ENCODE peak calls at places on chromosomes 7 and 10, in four cellular contexts. G is A549, X is NCI-H1417 treated with DMSO at 0.1 percent for 48 hours, F is non-pigmented ciliary epithelial cell. V is an unnamed sample.

GRCh38 chr10:11865561-11865960 is 42.4 kb downstream of the PROSER2 start:
- DNase-seq in G (no peak), X (no peak), F (no peak), V (no peak)

GRCh38 chr10:21315321-21316220 is 209.9 kb downstream of the SKIDA1 start:
- DNase-seq in G (peak; percentile 93), X (no peak), F (peak; percentile 70), V (no peak)

GRCh38 chr7:105581066-105581811 is at the start of gene EFCAB10:
- DNase-seq in G (peak; percentile 88), X (peak; percentile 58), F (no peak), V (peak; percentile 60)

GRCh38 chr7:43553999-43554398 is 28.9 kb upstream of the STK17A start:
- DNase-seq in G (no peak), X (no peak), F (no peak), V (no peak)

GRCh38 chr7:46076527-46076926 is 155.5 kb upstream of the IGFBP3 start:
- DNase-seq in G (no peak), X (no peak), F (no peak), V (no peak)

GRCh38 chr7:26709210-26709990 is 155.0 kb downstream of the SKAP2 start:
- DNase-seq in G (no peak), X (no peak), F (no peak), V (no peak)

GRCh38 chr10:90589825-90590224 is 268.0 kb downstream of the HTR7 start:
- DNase-seq in G (no peak), X (no peak), F (no peak), V (no peak)

GRCh38 chr7:78020131-78020873 is 221.7 kb downstream of the PHTF2 start:
- DNase-seq in G (peak; percentile 79), X (no peak), F (peak; percentile 62), V (peak; percentile 63)

GRCh38 chr10:102132193-102132562 is 662 bp upstream of the PPRC1 start:
- DNase-seq in G (no peak), X (no peak), F (no peak), V (no peak)

GRCh38 chr10:47241946-47242900 is 57.8 kb upstream of the GDF10 start:
- DNase-seq in G (no peak), X (no peak), F (no peak), V (peak; percentile 2)

GRCh38 chr10:86535057-86535882 is 13.7 kb upstream of the WAPL start:
- DNase-seq in G (peak; percentile 77), X (no peak), F (no peak), V (peak; percentile 90)

GRCh38 chr7:45421096-45421495 is 153.1 kb upstream of the ADCY1 start:
- DNase-seq in G (no peak), X (no peak), F (peak; percentile 15), V (no peak)

GRCh38 chr10:44956717-44957706 is 2.6 kb upstream of the RASSF4 start:
- DNase-seq in G (no peak), X (no peak), F (no peak), V (no peak)

GRCh38 chr7:28301148-28301641 is 111.1 kb upstream of the CREB5 start:
- DNase-seq in G (no peak), X (no peak), F (no peak), V (no peak)

GRCh38 chr7:51658684-51659083 is 342.1 kb upstream of the COBL start:
- DNase-seq in G (no peak), X (no peak), F (no peak), V (no peak)

GRCh38 chr10:5650664-5651063 is 15.7 kb downstream of the ASB13 start:
- DNase-seq in G (no peak), X (no peak), F (no peak), V (no peak)

GRCh38 chr7:79930604-79931003 is 204.0 kb upstream of the GNAI1 start:
- DNase-seq in G (no peak), X (no peak), F (no peak), V (no peak)

GRCh38 chr7:128136215-128136597 is 104.9 kb upstream of the LEP start:
- DNase-seq in G (no peak), X (no peak), F (no peak), V (no peak)

GRCh38 chr7:110399421-110399820 is 691.5 kb upstream of the LRRN3 start:
- DNase-seq in G (no peak), X (no peak), F (no peak), V (no peak)

GRCh38 chr7:110387689-110388088 is 703.2 kb upstream of the LRRN3 start:
- DNase-seq in G (no peak), X (no peak), F (no peak), V (no peak)

GRCh38 chr7:69078997-69079769 is 519.1 kb upstream of the AUTS2 start:
- DNase-seq in G (no peak), X (no peak), F (no peak), V (peak; percentile 7)

GRCh38 chr10:50501899-50502556 is 121.7 kb downstream of the SGMS1 start:
- DNase-seq in G (peak; percentile 24), X (no peak), F (no peak), V (no peak)

GRCh38 chr7:75986147-75986781 is 8.1 kb downstream of the TMEM120A start:
- DNase-seq in G (no peak), X (no peak), F (no peak), V (no peak)

GRCh38 chr10:10869592-10869991 is 148.1 kb upstream of the CELF2 start:
- DNase-seq in G (no peak), X (no peak), F (peak; percentile 36), V (no peak)

GRCh38 chr10:113552014-113552413 is 839 bp upstream of the HABP2 start:
- DNase-seq in G (no peak), X (no peak), F (no peak), V (no peak)

GRCh38 chr10:55065185-55065584 is 264.2 kb upstream of the PCDH15 start:
- DNase-seq in G (no peak), X (no peak), F (no peak), V (no peak)

GRCh38 chr7:38329340-38329739 is 55.9 kb upstream of the TARP start:
- DNase-seq in G (no peak), X (no peak), F (no peak), V (no peak)

GRCh38 chr7:159027803-159028455 is 116.7 kb downstream of the VIPR2 start:
- DNase-seq in G (no peak), X (no peak), F (no peak), V (peak; percentile 66)

V was measured in transverse colon.